ENCODE peak calls at places on chromosomes 12 and 14, in five cellular contexts. M is fibroblast of lung, Y is mammary epithelial cell, R is prostate gland, K is ovary. X is an unnamed sample. For H3K4me1, the result is how much of the 10 kb centered on the place peaks cover.

GRCh38 chr12:100267603-100268281 is 765 bp downstream of the SCYL2 start:
- DNase-seq in M (peak), Y (peak), R (peak), K (no peak), X (no peak)

GRCh38 chr12:119229837-119230236 is 51.1 kb downstream of the HSPB8 start:
- DNase-seq in M (peak), Y (no peak), R (no peak), K (no peak), X (no peak)

GRCh38 chr12:25958254-25959068 is at the start of gene RASSF8:
- DNase-seq in M (peak), Y (peak), R (peak), K (peak), X (peak)

GRCh38 chr14:104224516-104225281 is 86.3 kb downstream of the KIF26A start:
- DNase-seq in M (no peak), Y (no peak), R (no peak), K (peak), X (no peak)

GRCh38 chr14:101109981-101110728 is 206.6 kb upstream of the RTL1 start:
- DNase-seq in M (no peak), Y (no peak), R (no peak), K (no peak), X (no peak)

GRCh38 chr12:28222959-28223662 is 32.9 kb downstream of the CCDC91 start:
- DNase-seq in M (no peak), Y (no peak), R (no peak), K (no peak), X (no peak)

GRCh38 chr12:8658361-8658760 is 4.3 kb downstream of the MFAP5 start:
- DNase-seq in M (peak), Y (peak), R (no peak), K (no peak), X (peak)

GRCh38 chr14:69619007-69619406 is 7.6 kb downstream of the SUSD6 start:
- DNase-seq in M (peak), Y (no peak), R (no peak), K (no peak), X (peak)

GRCh38 chr12:112350593-112351592 is 31.3 kb downstream of the HECTD4 start:
- DNase-seq in M (peak), Y (no peak), R (peak), K (no peak), X (no peak)

GRCh38 chr12:115411121-115411520 is 727.1 kb upstream of the TBX3 start:
- DNase-seq in M (no peak), Y (no peak), R (no peak), K (no peak), X (no peak)

GRCh38 chr14:54582334-54582733 is 15.4 kb downstream of the SAMD4A start:
- DNase-seq in M (no peak), Y (no peak), R (no peak), K (no peak), X (no peak)

GRCh38 chr14:37251778-37252177 is 54.0 kb downstream of the MIPOL1 start:
- DNase-seq in M (no peak), Y (no peak), R (no peak), K (no peak), X (no peak)

GRCh38 chr12:67651380-67651695 is 2.8 kb downstream of the DYRK2 start:
- DNase-seq in M (peak), Y (peak), R (no peak), K (no peak), X (no peak)

GRCh38 chr12:130013771-130014484 is 110.1 kb upstream of the TMEM132D start:
- DNase-seq in M (peak), Y (peak), R (peak), K (no peak), X (peak)

GRCh38 chr12:49201595-49202295 is 12.9 kb upstream of the TUBA1A start:
- DNase-seq in M (peak), Y (peak), R (no peak), K (no peak), X (no peak)

GRCh38 chr12:25496098-25496587 is 56.9 kb downstream of the LMNTD1 start:
- DNase-seq in M (peak), Y (no peak), R (no peak), K (no peak), X (no peak)

GRCh38 chr14:61532818-61533217 is 162.5 kb upstream of the HIF1A start:
- DNase-seq in M (no peak), Y (no peak), R (no peak), K (no peak), X (no peak)

GRCh38 chr12:125773033-125773432 is 707.8 kb downstream of the AACS start:
- DNase-seq in M (peak), Y (no peak), R (no peak), K (no peak), X (no peak)

GRCh38 chr14:91317381-91318313 is 73.1 kb upstream of the GPR68 start:
- DNase-seq in M (peak), Y (peak), R (peak), K (peak), X (peak)

GRCh38 chr12:15726029-15726756 is 63.0 kb downstream of the EPS8 start:
- DNase-seq in M (no peak), Y (no peak), R (no peak), K (no peak), X (no peak)

GRCh38 chr14:58777541-58777979 is 139.8 kb downstream of the DACT1 start:
- DNase-seq in M (peak), Y (no peak), R (no peak), K (no peak), X (no peak)
- H3K27ac ChIP-seq in M (no peak), Y (no peak), R (no peak), K (no peak), X (no peak)

DNA sequence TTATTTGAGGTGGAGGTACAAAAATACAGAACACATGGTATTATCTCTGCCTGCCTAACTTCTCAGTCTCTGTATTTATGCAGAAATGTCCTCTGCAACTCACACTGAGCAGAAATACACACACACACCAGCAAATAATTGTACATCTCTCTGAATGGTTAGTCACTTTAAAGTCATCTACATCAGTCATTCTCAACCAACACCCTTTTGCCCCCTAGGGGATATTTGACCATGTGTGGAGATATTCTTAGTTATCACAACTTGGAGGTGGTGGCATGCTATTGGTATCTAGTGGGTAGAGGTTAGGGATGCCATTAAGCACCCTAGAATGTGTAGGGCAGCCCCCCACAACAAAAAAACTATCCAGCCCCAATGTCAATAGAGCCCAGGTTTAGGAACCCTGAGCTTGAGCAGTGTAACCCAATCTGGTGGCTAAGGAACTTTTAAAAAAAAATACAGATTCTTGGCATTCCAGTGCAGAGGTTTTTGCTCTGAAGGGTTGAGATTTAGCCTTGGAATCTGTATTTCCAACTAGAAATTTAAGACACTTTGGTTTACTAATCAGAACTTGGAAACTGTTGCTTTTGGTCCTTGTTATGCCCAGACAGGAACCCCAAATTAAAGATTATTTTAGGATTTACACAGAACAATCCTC is 183.8 kb downstream of the TBX5 start:
- DNase-seq in M (no peak), Y (no peak), R (no peak), K (no peak), X (no peak)
- TF ChIP-seq CTCF in M (no peak), Y (no peak), R (no peak), K (no peak), X (no peak)

DNA sequence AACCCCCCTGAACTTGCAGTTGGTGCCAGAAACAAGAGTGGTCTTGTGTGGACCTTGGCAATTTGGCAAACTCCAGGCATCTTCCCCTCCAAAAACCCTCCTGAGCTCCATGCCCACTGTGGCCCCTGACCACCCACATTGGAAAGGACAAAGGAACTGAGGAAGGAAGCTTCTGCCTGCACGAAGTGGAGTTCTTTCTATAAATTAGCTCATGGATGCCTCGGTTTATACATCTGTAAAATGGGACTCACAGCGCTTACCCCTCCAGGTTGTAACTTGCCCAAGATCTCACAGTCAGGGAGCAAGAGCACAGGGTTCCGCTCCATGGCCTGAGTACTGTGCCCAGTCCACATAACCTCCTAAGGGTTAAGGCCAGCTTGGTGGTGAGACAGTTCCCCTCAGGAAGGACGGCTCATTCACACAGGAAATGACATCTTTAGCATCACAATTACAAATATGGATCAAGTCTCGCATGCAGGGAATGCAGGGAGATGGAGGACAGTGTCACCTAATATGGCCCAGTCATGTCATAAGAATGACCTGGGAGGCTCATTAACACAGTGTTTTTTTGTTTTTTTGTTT is 66.6 kb downstream of the CLMN start:
- DNase-seq in M (no peak), Y (no peak), R (no peak), K (no peak), X (no peak)
- H3K4me1 ChIP-seq in M (under half), Y (under half), R (under half), K (under half), X (half or more)

GRCh38 chr12:46507766-46508165 is 135.2 kb upstream of the SLC38A2 start:
- DNase-seq in M (no peak), Y (peak), R (no peak), K (no peak), X (no peak)
- H3K27ac ChIP-seq in M (no peak), Y (no peak), R (no peak), K (no peak), X (no peak)

GRCh38 chr14:55843718-55844403 is 263.9 kb downstream of the KTN1 start:
- DNase-seq in M (no peak), Y (no peak), R (no peak), K (no peak), X (no peak)
- TF ChIP-seq CTCF in M (no peak), Y (peak), R (no peak), K (no peak), X (peak)

GRCh38 chr12:180445-180844 is 33.5 kb downstream of the SLC6A12 start:
- DNase-seq in M (peak), Y (no peak), R (no peak), K (no peak), X (peak)
- H3K4me1 ChIP-seq in M (under half), Y (under half), R (under half), K (under half), X (under half)

GRCh38 chr12:50639721-50640120 is 124.2 kb upstream of the ATF1 start:
- DNase-seq in M (no peak), Y (peak), R (no peak), K (no peak), X (no peak)

GRCh38 chr12:50642755-50643154 is 121.1 kb upstream of the ATF1 start:
- DNase-seq in M (no peak), Y (peak), R (peak), K (no peak), X (peak)

GRCh38 chr12:50640321-50640939 is 123.5 kb upstream of the ATF1 start:
- DNase-seq in M (no peak), Y (no peak), R (no peak), K (no peak), X (no peak)

GRCh38 chr12:50641566-50641965 is 122.3 kb upstream of the ATF1 start:
- DNase-seq in M (no peak), Y (no peak), R (no peak), K (no peak), X (no peak)

GRCh38 chr12:50642035-50642451 is 121.9 kb upstream of the ATF1 start:
- DNase-seq in M (peak), Y (peak), R (no peak), K (no peak), X (no peak)
- H3K27ac ChIP-seq in M (no peak), Y (peak), R (no peak), K (no peak), X (peak)

DNA sequence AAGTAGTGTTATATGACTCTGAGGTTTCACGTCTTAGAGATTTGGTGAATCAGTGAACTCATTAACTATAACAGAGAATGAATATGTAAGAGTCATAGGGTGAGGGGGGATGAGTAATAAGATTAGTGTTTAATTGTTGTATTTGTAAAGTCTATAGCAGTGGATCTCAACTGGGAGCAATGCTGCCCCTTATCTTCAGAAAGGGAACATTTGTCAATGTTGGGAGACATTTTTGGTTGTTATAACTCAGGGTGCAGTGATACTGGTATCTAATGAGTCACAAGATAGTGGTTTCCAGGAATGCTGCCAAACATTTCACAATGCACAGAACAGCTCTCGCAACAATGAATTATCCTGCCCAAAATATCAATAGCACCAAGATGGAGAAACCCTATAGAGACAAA is 1193.7 kb downstream of the GALC start:
- DNase-seq in M (peak), Y (peak), R (no peak), K (no peak), X (no peak)
- TF ChIP-seq CTCF in M (no peak), Y (peak), R (no peak), K (no peak), X (no peak)

DNA sequence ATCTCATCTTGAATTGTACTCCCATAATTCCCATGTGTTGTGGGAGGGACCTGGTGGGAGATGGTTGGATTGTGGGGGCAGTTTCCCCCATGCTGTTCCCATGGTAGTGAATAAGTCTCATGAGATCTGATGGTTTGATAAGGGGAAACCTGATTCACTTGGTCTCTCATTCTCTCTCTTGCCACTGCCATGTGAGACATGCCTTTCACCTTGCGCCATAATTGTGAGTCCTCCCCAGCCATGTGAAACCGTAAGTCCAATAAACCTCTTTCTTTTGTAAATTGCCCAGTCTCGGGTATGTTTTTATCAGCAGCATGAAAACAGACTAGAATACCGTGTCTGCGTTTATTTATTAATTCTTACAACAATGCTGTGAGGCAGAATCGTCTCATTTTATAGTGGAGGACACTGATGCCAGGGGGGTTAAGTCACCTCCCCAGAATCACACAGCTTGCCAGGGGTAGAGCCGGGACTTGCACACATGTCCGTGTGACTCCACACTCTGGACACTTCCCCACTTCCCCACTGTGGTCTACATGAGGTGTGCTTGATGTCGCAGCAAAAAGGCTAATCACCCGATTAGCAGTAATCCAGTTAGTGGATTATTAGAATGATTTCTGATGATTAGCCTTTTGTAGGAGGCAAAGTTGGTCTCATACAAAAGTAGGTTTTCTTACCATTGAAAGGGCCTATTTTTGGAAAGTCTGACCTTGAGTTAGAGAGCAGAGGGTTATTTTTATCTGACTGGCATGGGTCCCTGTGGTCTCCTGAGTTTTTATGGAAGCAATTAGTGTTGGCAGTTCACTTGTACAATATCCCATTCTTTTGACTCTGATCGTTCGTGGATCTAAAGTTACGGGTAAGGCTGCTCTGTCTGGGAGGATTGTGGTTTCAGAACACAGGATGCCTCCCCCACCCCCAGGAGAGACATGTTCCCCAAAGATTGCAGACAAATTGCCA is 47.4 kb upstream of the BCL7A start:
- DNase-seq in M (no peak), Y (no peak), R (no peak), K (no peak), X (no peak)
- H3K4me1 ChIP-seq in M (under half), Y (under half), R (under half), K (under half), X (under half)

GRCh38 chr12:110371408-110372055 is 32.0 kb downstream of the ANAPC7 start:
- DNase-seq in M (no peak), Y (peak), R (peak), K (no peak), X (peak)
- H3K27ac ChIP-seq in M (no peak), Y (peak), R (peak), K (no peak), X (peak)